ENCODE peak calls at places on chromosome 18, in ten cellular contexts. B is cardiac fibroblast, T is brain microvascular endothelial cell, Q is choroid plexus epithelial cell, K is fibroblast of pulmonary artery, M is endothelial cell of umbilical vein, S is dorsolateral prefrontal cortex, N is astrocyte of the spinal cord, F is AG10803, E is pancreas. W is an unnamed sample.

GRCh38 chr18:5979971-5980457 is 84.7 kb upstream of the TMEM200C start:
- DNase-seq in E (no peak), M (no peak), N (no peak), T (no peak), S (no peak), F (no peak), Q (no peak), K (no peak), B (no peak), W (no peak)

GRCh38 chr18:76437910-76438309 is 57.1 kb downstream of the ZNF516 start:
- DNase-seq in F (no peak), S (no peak), T (no peak), B (no peak), K (no peak), M (no peak), Q (no peak), E (no peak), N (no peak), W (no peak)

GRCh38 chr18:22604390-22604985 is 186.8 kb upstream of the CTAGE1 start:
- DNase-seq in T (peak; percentile 71), B (peak; percentile 71), Q (peak; percentile 66), F (no peak), M (peak; percentile 91), N (peak; percentile 47), K (peak; percentile 91), E (peak; percentile 32), S (no peak), W (no peak)

GRCh38 chr18:61435064-61435652 is 101.9 kb downstream of the CDH20 start:
- DNase-seq in M (peak; percentile 36), E (no peak), S (no peak), N (no peak), T (peak; percentile 11), B (peak; percentile 33), K (peak; percentile 11), F (peak; percentile 8), Q (peak; percentile 47), W (no peak)

GRCh38 chr18:77984178-77984577 is 734.5 kb downstream of the GALR1 start:
- DNase-seq in S (no peak), M (no peak), B (no peak), N (no peak), F (no peak), E (no peak), K (no peak), T (no peak), Q (no peak), W (no peak)

GRCh38 chr18:4200399-4200798 is 254.7 kb downstream of the DLGAP1 start:
- DNase-seq in N (no peak), B (no peak), M (no peak), T (no peak), Q (no peak), F (no peak), K (no peak), S (no peak), E (no peak), W (no peak)

GRCh38 chr18:79855147-79855910 is 57.6 kb downstream of the KCNG2 start:
- DNase-seq in N (no peak), K (no peak), F (no peak), T (no peak), M (no peak), Q (no peak), E (no peak), S (no peak), B (peak; percentile 13), W (no peak)

GRCh38 chr18:36535202-36535935 is 237.9 kb downstream of the FHOD3 start:
- DNase-seq in B (no peak), Q (no peak), S (no peak), T (no peak), F (no peak), N (no peak), K (no peak), E (no peak), M (no peak), W (no peak)

GRCh38 chr18:39311111-39311712 is 1745.6 kb upstream of the CELF4 start:
- DNase-seq in F (no peak), E (no peak), M (no peak), K (no peak), Q (no peak), S (no peak), T (no peak), N (no peak), B (no peak), W (no peak)

GRCh38 chr18:28175047-28175929 is 1.6 kb downstream of the CDH2 start:
- DNase-seq in N (peak; percentile 52), T (no peak), B (peak; percentile 59), S (no peak), E (peak; percentile 20), F (peak; percentile 56), Q (peak; percentile 44), K (peak; percentile 65), M (peak; percentile 44), W (no peak)

GRCh38 chr18:28175930-28176673 is 828 bp downstream of the CDH2 start:
- DNase-seq in T (no peak), F (no peak), E (no peak), B (peak; percentile 50), S (no peak), N (peak; percentile 48), M (peak; percentile 46), Q (peak; percentile 33), K (no peak), W (no peak)

GRCh38 chr18:28176933-28177827 is at the start of gene CDH2:
- DNase-seq in B (peak; percentile 88), S (peak; percentile 46), M (peak; percentile 79), Q (peak; percentile 84), K (peak; percentile 92), T (peak; percentile 85), N (peak; percentile 96), F (peak; percentile 86), E (peak; percentile 29), W (peak; percentile 75)

GRCh38 chr18:28177828-28178635 is 1.1 kb upstream of the CDH2 start:
- DNase-seq in F (peak; percentile 61), S (peak; percentile 72), B (peak; percentile 73), Q (peak; percentile 30), E (peak; percentile 22), N (peak; percentile 70), T (peak; percentile 58), M (peak; percentile 46), K (peak; percentile 51), W (no peak)

DNA sequence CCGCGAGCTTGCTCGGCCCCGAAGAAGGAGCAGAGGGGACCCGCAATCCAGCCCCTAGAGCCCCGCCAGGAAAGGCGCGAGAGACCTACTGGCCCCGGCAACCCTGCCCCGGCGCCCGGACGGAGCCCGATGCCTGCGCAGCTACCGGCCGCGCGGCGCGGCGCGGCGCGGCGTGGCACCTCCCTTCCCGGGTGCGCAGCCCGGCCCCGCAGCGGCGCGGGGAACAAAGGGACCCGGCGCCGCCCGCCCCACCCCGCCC is 327 bp downstream of the CDH2 start:
- DNase-seq in B (no peak), N (no peak), F (no peak), K (no peak), Q (no peak), E (no peak), M (no peak), T (no peak), S (no peak), W (no peak)
- H3K4me3 ChIP-seq in B (peak overlapping the region; percentile 68), N (peak overlapping the region; percentile 80), F (peak overlapping the region; percentile 82), K (peak overlapping the region; percentile 87), Q (peak overlapping the region; percentile 78), E (peak overlapping the region; percentile 19), M (peak overlapping the region; percentile 99), T (peak overlapping the region; percentile 86), S (peak overlapping the region; percentile 89), W (peak overlapping the region; percentile 81)

GRCh38 chr18:40955351-40955750 is 999.7 kb upstream of the PIK3C3 start:
- DNase-seq in E (no peak), N (no peak), M (no peak), B (no peak), F (no peak), T (no peak), K (no peak), Q (no peak), S (no peak), W (no peak)

GRCh38 chr18:40956213-40956612 is 998.8 kb upstream of the PIK3C3 start:
- DNase-seq in M (no peak), N (no peak), K (no peak), E (no peak), B (no peak), Q (no peak), F (no peak), S (no peak), T (no peak), W (no peak)

GRCh38 chr18:40962784-40963183 is 992.2 kb upstream of the PIK3C3 start:
- DNase-seq in S (no peak), K (peak; percentile 52), B (peak; percentile 58), E (no peak), F (no peak), T (no peak), M (peak; percentile 44), Q (peak; percentile 21), N (no peak), W (no peak)

DNA sequence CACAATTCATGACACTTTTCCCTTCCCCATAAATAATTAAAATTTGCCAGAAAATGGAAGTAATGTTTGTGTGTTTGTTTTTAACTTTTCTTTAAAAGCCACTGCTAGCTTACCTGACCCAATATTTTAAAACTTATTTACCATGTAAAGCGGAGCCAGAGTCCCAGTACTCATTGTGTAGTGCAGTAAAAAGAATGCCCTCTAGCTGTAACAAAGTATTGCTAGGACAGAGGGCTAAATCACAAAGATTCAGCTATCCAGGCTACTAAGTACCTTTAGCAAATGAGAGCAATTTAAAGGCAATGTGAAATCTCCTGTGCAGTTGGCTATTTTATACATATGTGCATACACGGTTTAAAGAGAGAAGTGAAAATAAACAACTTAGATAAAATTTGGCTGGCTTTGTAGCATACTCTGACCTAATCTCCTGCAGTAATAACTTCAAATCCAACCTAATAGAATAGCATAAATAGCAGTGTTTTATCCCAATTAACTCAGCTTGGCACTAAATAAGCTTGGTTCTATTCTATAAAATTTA is 997.4 kb upstream of the PIK3C3 start:
- DNase-seq in S (no peak), E (no peak), T (no peak), F (no peak), K (no peak), N (no peak), Q (peak; percentile 33), B (peak; percentile 2), M (no peak), W (no peak)
- TF ChIP-seq CTCF in S (no peak), E (no peak), T (no peak), F (no peak), K (no peak), N (no peak), Q (peak; percentile 37), B (no peak), M (no peak), W (no peak)

DNA sequence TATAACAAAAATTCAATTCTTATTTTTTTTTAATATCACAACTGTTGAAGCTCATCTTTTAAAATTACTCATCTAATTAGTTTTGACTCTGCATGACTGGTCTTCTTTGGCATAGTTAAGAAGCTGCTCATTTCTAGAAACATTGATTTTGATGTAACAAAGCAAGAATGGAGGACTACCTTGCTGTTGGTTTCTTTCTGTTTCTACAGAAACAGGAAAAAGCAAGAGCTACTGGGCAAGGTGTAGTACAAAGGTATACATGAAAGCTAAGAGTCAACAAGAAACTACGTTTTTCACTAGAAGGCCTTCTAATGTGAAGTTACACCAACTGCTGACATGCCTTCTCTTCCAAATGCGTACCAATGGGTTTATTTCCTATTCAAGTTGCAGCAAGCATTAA is 90.6 kb upstream of the SYT4 start:
- DNase-seq in B (no peak), T (no peak), S (no peak), N (no peak), E (no peak), M (no peak), K (no peak), F (no peak), Q (no peak), W (no peak)
- H3K4me3 ChIP-seq in B (no peak overlapping the region), T (no peak overlapping the region), S (no peak overlapping the region), N (no peak overlapping the region), E (no peak overlapping the region), M (no peak overlapping the region), K (no peak overlapping the region), F (no peak overlapping the region), Q (no peak overlapping the region), W (no peak overlapping the region)

GRCh38 chr18:28961669-28962228 is 784.8 kb upstream of the CDH2 start:
- DNase-seq in B (peak; percentile 50), Q (peak; percentile 62), N (no peak), T (peak; percentile 5), F (peak; percentile 11), M (peak; percentile 43), S (no peak), E (no peak), K (peak; percentile 35), W (no peak)
- TF ChIP-seq CTCF in B (peak; percentile 53), Q (peak; percentile 81), N (peak; percentile 53), T (peak; percentile 62), F (peak; percentile 57), M (peak; percentile 50), S (peak; percentile 35), E (no peak), K (peak; percentile 39), W (peak; percentile 49)

W was measured in astrocyte of the cerebellum.